ENCODE peak calls at places on chromosomes 16 and 17, in seven cellular contexts. B is GM10248, Z is choroid plexus epithelial cell, S is IMR-90, V is endothelial cell of umbilical vein, F is MCF 10A, A is AG10803. P is an unnamed sample.

GRCh38 chr16:66847533-66848057 is 3.4 kb downstream of the CA7 start:
- DNase-seq in B (no peak), Z (no peak), S (no peak), V (no peak), F (no peak), A (no peak), P (no peak)

GRCh38 chr17:708132-708531 is 6.5 kb downstream of the VPS53 start:
- DNase-seq in B (no peak), Z (no peak), S (no peak), V (no peak), F (no peak), A (no peak), P (no peak)

GRCh38 chr17:60597297-60597696 is 2.7 kb upstream of the PPM1D start:
- DNase-seq in B (no peak), Z (no peak), S (no peak), V (no peak), F (no peak), A (no peak), P (no peak)

GRCh38 chr17:78759203-78759968 is 22.7 kb downstream of the CYTH1 start:
- DNase-seq in B (no peak), Z (peak), S (peak), V (peak), F (no peak), A (no peak), P (no peak)

GRCh38 chr17:82858376-82859126 is 18.7 kb upstream of the ZNF750 start:
- DNase-seq in B (no peak), Z (no peak), S (no peak), V (no peak), F (no peak), A (no peak), P (no peak)

GRCh38 chr16:82629441-82630027 is 2.8 kb downstream of the CDH13 start:
- DNase-seq in B (no peak), Z (no peak), S (peak), V (peak), F (peak), A (peak), P (no peak)

GRCh38 chr16:4376820-4377572 is 5.3 kb downstream of the VASN start:
- DNase-seq in B (no peak), Z (no peak), S (no peak), V (no peak), F (no peak), A (no peak), P (no peak)

GRCh38 chr16:9260665-9261064 is 169.2 kb downstream of the HAPSTR1 start:
- DNase-seq in B (no peak), Z (no peak), S (no peak), V (no peak), F (no peak), A (no peak), P (no peak)

GRCh38 chr16:526181-527014 is 1.1 kb upstream of the CAPN15 start:
- DNase-seq in B (no peak), Z (peak), S (peak), V (no peak), F (peak), A (peak), P (no peak)

GRCh38 chr16:17757808-17758207 is 287.0 kb upstream of the XYLT1 start:
- DNase-seq in B (no peak), Z (no peak), S (no peak), V (no peak), F (no peak), A (no peak), P (no peak)

DNA sequence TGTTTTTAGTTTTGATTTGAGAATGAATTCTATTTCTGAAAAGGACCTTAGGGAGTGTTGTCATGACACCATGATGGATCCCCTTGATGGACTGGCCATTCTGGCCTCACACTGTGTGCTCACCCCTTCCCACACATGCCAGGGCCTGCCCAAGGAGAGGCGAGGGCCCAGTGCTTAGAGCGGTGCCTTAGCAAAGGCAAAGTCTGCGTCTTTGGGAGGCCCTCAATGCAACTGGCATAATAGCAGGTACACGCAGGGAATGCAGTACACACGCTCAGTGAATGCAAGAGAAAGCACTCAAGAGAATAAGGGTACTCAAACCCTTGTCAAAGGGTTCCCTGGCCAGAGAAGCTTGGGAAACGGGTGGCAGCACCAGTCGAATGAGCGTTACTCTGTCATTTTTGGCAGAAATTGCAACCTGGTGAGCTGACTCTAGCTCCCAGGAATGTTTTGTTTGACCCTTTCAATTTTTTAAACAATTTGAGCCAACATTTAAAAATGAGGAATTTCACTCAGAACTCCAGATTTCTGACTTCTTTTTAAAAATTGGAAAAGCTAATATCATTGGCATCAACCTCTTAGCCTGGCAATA is 32.1 kb downstream of the NKD1 start:
- DNase-seq in B (no peak), Z (no peak), S (no peak), V (no peak), F (no peak), A (no peak), P (no peak)
- TF ChIP-seq CTCF in B (no peak), Z (no peak), S (no peak), V (no peak), F (no peak), A (no peak), P (no peak)

GRCh38 chr17:42304187-42305030 is 16.1 kb downstream of the STAT5A start:
- DNase-seq in B (no peak), Z (no peak), S (no peak), V (no peak), F (no peak), A (no peak), P (no peak)

GRCh38 chr17:42301022-42301421 is 12.7 kb downstream of the STAT5A start:
- DNase-seq in B (no peak), Z (no peak), S (no peak), V (no peak), F (no peak), A (no peak), P (no peak)

GRCh38 chr17:42305543-42306384 is 17.5 kb downstream of the STAT5A start:
- DNase-seq in B (no peak), Z (no peak), S (no peak), V (no peak), F (no peak), A (no peak), P (no peak)

GRCh38 chr17:42306385-42306667 is 18.0 kb downstream of the STAT5A start:
- DNase-seq in B (no peak), Z (no peak), S (no peak), V (no peak), F (no peak), A (no peak), P (no peak)

GRCh38 chr17:42303694-42304093 is 15.4 kb downstream of the STAT5A start:
- DNase-seq in B (no peak), Z (no peak), S (no peak), V (no peak), F (no peak), A (no peak), P (no peak)
- TF ChIP-seq CTCF in B (no peak), Z (no peak), S (no peak), V (no peak), F (no peak), A (no peak), P (no peak)

DNA sequence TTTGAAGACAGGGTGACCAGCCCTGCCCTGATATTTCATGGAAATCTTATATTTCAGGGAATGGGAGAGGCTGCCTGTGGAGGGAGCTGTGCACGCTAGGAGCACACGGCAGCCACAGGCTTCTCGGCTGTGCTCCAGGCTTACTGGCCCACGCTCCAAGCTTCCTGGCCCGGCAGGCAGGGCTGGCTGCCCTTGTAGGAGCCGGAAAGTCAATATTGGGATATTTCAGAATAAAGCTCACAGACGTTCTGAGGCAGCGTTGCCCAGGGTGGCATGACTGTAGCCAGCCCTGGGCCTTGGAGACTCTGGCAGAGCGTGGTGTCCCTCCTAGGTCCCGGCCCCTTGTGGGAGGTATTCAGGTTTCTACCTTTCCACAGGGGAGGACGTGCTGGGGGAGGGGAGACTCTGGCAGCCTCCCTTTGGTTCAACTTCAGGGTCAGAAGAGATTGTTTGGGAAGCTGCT is 95.6 kb downstream of the NPIPB11 start:
- DNase-seq in B (no peak), Z (no peak), S (no peak), V (no peak), F (no peak), A (peak), P (no peak)
- TF ChIP-seq CTCF in B (no peak), Z (peak), S (no peak), V (no peak), F (no peak), A (peak), P (no peak)

DNA sequence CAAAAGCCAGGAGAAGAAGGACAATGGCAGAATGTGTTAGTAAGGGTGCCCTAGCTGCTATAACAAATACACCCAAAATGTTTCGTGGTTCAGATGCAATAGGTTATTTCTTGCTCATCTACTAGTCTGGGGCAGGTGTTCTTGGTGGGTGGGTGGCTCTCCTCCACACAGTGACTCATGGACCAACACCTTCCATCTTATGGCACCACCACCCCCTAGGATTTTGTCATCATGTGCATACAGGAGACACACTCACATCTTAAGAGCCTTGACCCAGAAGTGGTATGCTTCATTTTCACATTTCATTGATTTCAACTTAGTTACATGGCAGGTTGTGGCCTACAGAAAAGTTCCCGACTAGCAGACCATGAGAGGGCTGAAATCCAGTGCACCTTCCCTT is 114.7 kb downstream of the AMFR start:
- DNase-seq in B (no peak), Z (no peak), S (no peak), V (no peak), F (no peak), A (no peak), P (no peak)
- TF ChIP-seq CTCF in B (no peak), Z (no peak), S (no peak), V (no peak), F (no peak), A (no peak), P (no peak)